ENCODE peak calls at places on chromosomes 5 and 9, in seven cellular contexts. F, H, N, Y, Z, K and V are unnamed samples.

GRCh38 chr5:10792336-10792735 is 31.3 kb upstream of the DAP start:
- DNase-seq in F (no peak), H (no peak), Z (no peak), N (no peak), Y (no peak), K (no peak), V (no peak)

GRCh38 chr9:110370316-110370715 is 32.7 kb upstream of the TXNDC8 start:
- DNase-seq in F (peak; percentile 15), K (no peak), Y (no peak), N (no peak), H (no peak), Z (no peak), V (no peak)

GRCh38 chr9:134602547-134603362 is 38.8 kb upstream of the COL5A1 start:
- DNase-seq in K (peak; percentile 87), Z (peak; percentile 96), F (no peak), N (no peak), Y (peak; percentile 99), H (no peak), V (no peak)

GRCh38 chr5:133453825-133454224 is 158.5 kb downstream of the FSTL4 start:
- DNase-seq in F (no peak), K (no peak), Z (no peak), N (no peak), Y (no peak), H (no peak), V (no peak)

GRCh38 chr5:5891350-5891749 is 468.9 kb downstream of the ICE1 start:
- DNase-seq in F (no peak), H (no peak), N (no peak), K (no peak), Y (no peak), Z (no peak), V (no peak)

GRCh38 chr9:17075758-17076485 is 58.9 kb upstream of the CNTLN start:
- DNase-seq in Z (no peak), F (no peak), Y (no peak), N (no peak), K (no peak), H (no peak), V (no peak)

GRCh38 chr9:70261131-70261870 is 2.5 kb downstream of the SMC5 start:
- DNase-seq in Y (no peak), K (no peak), F (no peak), H (no peak), Z (peak; percentile 13), N (no peak), V (no peak)

GRCh38 chr5:75355236-75355635 is 18.2 kb downstream of the HMGCR start:
- DNase-seq in K (no peak), Y (no peak), F (no peak), Z (peak; percentile 35), N (no peak), H (no peak), V (no peak)

GRCh38 chr9:111812337-111812736 is 17.6 kb upstream of the SHOC1 start:
- DNase-seq in K (no peak), Z (no peak), F (no peak), H (no peak), Y (no peak), N (no peak), V (no peak)

GRCh38 chr9:130227833-130228232 is 37.7 kb upstream of the HMCN2 start:
- DNase-seq in Z (no peak), F (no peak), K (no peak), H (no peak), N (no peak), Y (no peak), V (no peak)

GRCh38 chr5:180142824-180143610 is 66.0 kb downstream of the RASGEF1C start:
- DNase-seq in K (no peak), H (no peak), F (no peak), Z (no peak), N (no peak), Y (no peak), V (no peak)

GRCh38 chr5:11050596-11051304 is 289.7 kb upstream of the DAP start:
- DNase-seq in Z (no peak), F (no peak), Y (no peak), K (no peak), N (no peak), H (no peak), V (no peak)

GRCh38 chr9:10479172-10479571 is 133.6 kb downstream of the PTPRD start:
- DNase-seq in F (no peak), N (no peak), H (no peak), Y (no peak), Z (no peak), K (no peak), V (no peak)

GRCh38 chr9:87601175-87601574 is 103.5 kb downstream of the DAPK1 start:
- DNase-seq in Z (no peak), H (peak; percentile 37), F (no peak), K (no peak), N (no peak), Y (no peak), V (no peak)

GRCh38 chr5:28903643-28904042 is 1865.3 kb upstream of the CDH9 start:
- DNase-seq in N (no peak), H (no peak), K (no peak), F (no peak), Y (no peak), Z (no peak), V (no peak)
- TF ChIP-seq CTCF in N (no peak), H (no peak), K (no peak), F (no peak), Y (no peak), Z (no peak), V (no peak)

DNA sequence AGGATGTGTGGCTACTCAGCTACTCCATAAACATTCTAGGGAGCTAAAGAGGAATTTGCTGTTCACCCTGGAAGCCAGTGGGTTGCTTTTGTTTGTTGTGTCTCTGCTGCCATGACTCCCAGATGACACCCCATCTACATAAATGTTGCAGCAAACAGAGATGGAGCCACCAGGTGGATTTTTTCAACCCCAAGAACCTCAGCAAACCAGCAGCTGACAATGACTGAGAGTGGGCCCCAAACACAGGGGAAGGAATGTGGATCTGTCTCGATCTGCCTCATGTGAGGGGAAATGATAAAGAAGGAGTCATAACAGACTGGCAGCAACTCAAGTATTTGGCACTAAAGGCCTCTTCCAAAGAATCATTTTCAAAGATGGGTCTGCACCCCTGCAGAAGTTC is 132.7 kb upstream of the TNC start:
- DNase-seq in H (no peak), K (peak; percentile 39), F (peak; percentile 61), N (no peak), Y (peak; percentile 86), Z (peak; percentile 86), V (no peak)
- TF ChIP-seq CTCF in H (no peak), K (no peak), F (peak; percentile 29), N (no peak), Y (peak; percentile 8), Z (no peak), V (no peak)

GRCh38 chr5:34519489-34520220 is 136.5 kb upstream of the RAI14 start:
- DNase-seq in Z (peak; percentile 48), F (no peak), K (no peak), H (no peak), Y (no peak), N (no peak), V (no peak)
- TF ChIP-seq CTCF in Z (no peak), F (no peak), K (no peak), H (no peak), Y (no peak), N (no peak), V (no peak)

DNA sequence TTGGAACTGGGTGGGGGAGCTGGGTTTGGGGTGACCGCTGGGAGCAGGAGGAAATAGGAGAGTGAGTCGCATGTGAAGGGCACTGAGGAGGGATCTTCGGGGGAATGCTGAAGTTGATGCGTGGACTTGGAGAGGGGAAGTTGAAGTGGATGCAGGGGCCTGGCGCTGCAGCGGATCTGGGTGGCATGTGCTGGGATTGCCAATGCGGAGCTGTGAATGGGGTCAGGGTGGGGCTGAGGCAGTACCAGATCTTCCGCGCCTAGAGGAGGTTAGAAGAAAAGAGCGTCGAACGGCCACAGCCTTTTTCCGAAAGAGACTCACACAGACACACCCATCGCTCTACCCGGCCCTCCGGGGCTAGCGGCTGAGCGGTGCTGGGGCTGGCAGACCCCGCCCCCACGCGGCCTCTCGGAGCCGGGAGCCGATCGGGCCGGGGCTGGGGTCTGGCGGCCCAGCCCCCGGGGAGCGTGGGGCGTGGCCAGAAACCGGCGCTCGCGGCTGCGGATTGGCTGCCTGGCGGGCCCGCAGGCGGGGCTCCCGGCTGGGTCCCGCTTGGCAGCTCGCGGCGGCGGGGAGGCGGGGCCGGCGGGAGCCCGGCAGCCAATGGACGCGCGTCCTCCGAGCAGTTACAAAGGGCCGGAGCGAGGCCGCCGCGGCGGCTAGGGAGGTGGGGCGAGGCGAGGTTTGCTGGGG is at the start of gene TGFBR1:
- DNase-seq in Z (peak; percentile 86), N (peak; percentile 89), Y (peak; percentile 65), F (peak; percentile 59), K (peak; percentile 72), H (peak; percentile 97), V (peak; percentile 97)
- TF ChIP-seq CTCF in Z (peak; percentile 4), N (no peak), Y (no peak), F (no peak), K (no peak), H (no peak), V (no peak)

GRCh38 chr5:117455236-117456233 is 880.9 kb upstream of the SEMA6A start:
- DNase-seq in F (no peak), Z (no peak), K (no peak), N (no peak), H (no peak), Y (no peak), V (no peak)
- TF ChIP-seq CTCF in F (peak; percentile 54), Z (no peak), K (no peak), N (no peak), H (no peak), Y (peak; percentile 22), V (no peak)

GRCh38 chr5:106454651-106455415 is 1215.9 kb downstream of the EFNA5 start:
- DNase-seq in F (peak; percentile 62), Y (no peak), K (no peak), H (peak; percentile 37), Z (peak; percentile 52), N (no peak), V (peak; percentile 28)
- TF ChIP-seq CTCF in F (peak; percentile 55), Y (peak; percentile 25), K (peak; percentile 31), H (peak; percentile 67), Z (peak; percentile 25), N (no peak), V (peak; percentile 57)

GRCh38 chr5:65017636-65018035 is 248.9 kb downstream of the CWC27 start:
- DNase-seq in Y (no peak), Z (no peak), F (no peak), H (no peak), N (no peak), K (no peak), V (no peak)

GRCh38 chr5:65018763-65019162 is 250.0 kb downstream of the CWC27 start:
- DNase-seq in H (no peak), F (no peak), Y (no peak), K (no peak), Z (no peak), N (no peak), V (no peak)

GRCh38 chr5:65021527-65022226 is 252.9 kb downstream of the CWC27 start:
- DNase-seq in H (no peak), Z (no peak), N (no peak), F (no peak), K (no peak), Y (no peak), V (no peak)

GRCh38 chr5:65022932-65023331 is 254.2 kb downstream of the CWC27 start:
- DNase-seq in N (no peak), H (no peak), F (no peak), K (no peak), Z (no peak), Y (no peak), V (no peak)

DNA sequence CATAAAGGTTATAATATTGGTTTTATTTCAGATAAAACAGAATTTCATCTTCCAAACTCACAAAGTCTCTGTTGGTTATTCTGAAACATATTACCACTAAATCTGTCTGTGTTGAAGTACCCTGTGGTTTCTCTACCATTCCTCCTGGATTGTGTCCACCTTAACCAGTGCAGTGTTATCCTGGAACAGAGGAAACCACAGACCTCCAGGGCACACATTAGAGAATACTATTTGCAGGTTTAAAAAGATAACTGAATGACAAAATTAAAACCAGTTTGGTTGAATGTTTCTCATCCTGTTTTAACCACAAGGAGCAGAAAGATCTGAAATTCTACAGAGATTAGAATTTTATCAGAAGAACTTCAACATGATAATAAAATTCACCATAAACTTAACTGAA is 251.8 kb downstream of the CWC27 start:
- DNase-seq in F (no peak), Z (no peak), H (no peak), N (no peak), K (no peak), Y (peak; percentile 47), V (no peak)
- TF ChIP-seq CTCF in F (no peak), Z (no peak), H (no peak), N (no peak), K (no peak), Y (no peak), V (no peak)